ENCODE peak calls at places on chromosomes 12 and 14, in ten cellular contexts. M is activated T-helper 1 cell treated with Interleukin-2 at 50 U/mL for 16 hours; G is T-helper 1 cell; L is GM19239; R is ovary; P is activated naive CD4-positive, alpha-beta T cell; F is SJSA1; W is body of pancreas; V is GM20000; O is T-cell. B is an unnamed sample.

GRCh38 chr12:101876861-101877815 is at the start of gene DRAM1:
- DNase-seq in V (peak), P (peak), L (peak), W (peak), O (peak), R (peak), G (peak), F (peak), M (peak), B (peak)

GRCh38 chr14:77181603-77182437 is at the start of gene TMEM63C:
- DNase-seq in R (no peak), F (peak), V (peak), L (peak), P (peak), G (no peak), M (peak), O (peak), W (peak), B (no peak)

GRCh38 chr14:86357866-86358265 is 827.9 kb downstream of the FLRT2 start:
- DNase-seq in L (no peak), M (no peak), W (no peak), F (no peak), P (no peak), R (no peak), G (no peak), O (no peak), V (no peak), B (no peak)

GRCh38 chr14:72243894-72244293 is 311.7 kb downstream of the RGS6 start:
- DNase-seq in R (no peak), F (no peak), O (no peak), P (no peak), V (no peak), L (no peak), W (no peak), M (no peak), G (no peak), B (no peak)

GRCh38 chr14:36515105-36515593 is 4.9 kb downstream of the NKX2-1 start:
- DNase-seq in W (no peak), R (no peak), P (no peak), G (no peak), V (no peak), O (no peak), F (no peak), L (no peak), M (no peak), B (no peak)

GRCh38 chr14:55138091-55138490 is 9.0 kb downstream of the LGALS3 start:
- DNase-seq in G (no peak), M (no peak), W (no peak), P (no peak), O (no peak), L (no peak), R (no peak), F (no peak), V (no peak), B (no peak)

GRCh38 chr14:99318091-99318958 is 46.3 kb upstream of the BCL11B start:
- DNase-seq in W (no peak), G (no peak), O (no peak), L (no peak), F (no peak), P (no peak), V (no peak), R (no peak), M (no peak), B (no peak)

GRCh38 chr12:125081427-125081826 is 16.2 kb downstream of the AACS start:
- DNase-seq in W (no peak), O (no peak), V (no peak), P (no peak), F (no peak), L (no peak), G (no peak), R (no peak), M (no peak), B (no peak)

GRCh38 chr14:69010632-69011031 is 31.5 kb upstream of the ACTN1 start:
- DNase-seq in F (no peak), W (no peak), O (no peak), R (no peak), M (no peak), V (no peak), L (no peak), G (no peak), P (no peak), B (no peak)

GRCh38 chr14:104442611-104443390 is 136.8 kb upstream of the C14orf180 start:
- DNase-seq in F (no peak), P (no peak), M (no peak), W (no peak), O (no peak), G (no peak), V (no peak), L (no peak), R (peak), B (peak)

GRCh38 chr14:70685480-70686197 is 43.9 kb downstream of the TTC9 start:
- DNase-seq in P (no peak), R (no peak), G (no peak), M (no peak), F (no peak), W (no peak), L (no peak), O (no peak), V (no peak), B (no peak)

GRCh38 chr12:23049180-23049579 is 424.2 kb downstream of the ETNK1 start:
- DNase-seq in M (no peak), V (peak), R (no peak), P (no peak), W (no peak), O (no peak), L (no peak), F (peak), G (no peak), B (no peak)

GRCh38 chr12:59699408-59700144 is 103.7 kb downstream of the SLC16A7 start:
- DNase-seq in P (no peak), M (no peak), R (no peak), G (no peak), O (no peak), W (no peak), V (no peak), F (no peak), L (no peak), B (no peak)

GRCh38 chr14:60506462-60506984 is 2.4 kb upstream of the SIX6 start:
- DNase-seq in O (no peak), V (no peak), P (no peak), G (no peak), M (no peak), L (no peak), F (no peak), W (no peak), R (no peak), B (no peak)

GRCh38 chr12:47114481-47114892 is 34.7 kb upstream of the AMIGO2 start:
- DNase-seq in O (no peak), V (no peak), W (no peak), F (no peak), G (no peak), M (no peak), P (no peak), L (no peak), R (no peak), B (no peak)

GRCh38 chr14:90522585-90523191 is 125.9 kb downstream of the CALM1 start:
- DNase-seq in F (peak), W (no peak), V (no peak), P (no peak), G (no peak), O (no peak), L (no peak), R (peak), M (no peak), B (no peak)

GRCh38 chr12:115001538-115001937 is 317.6 kb upstream of the TBX3 start:
- DNase-seq in G (no peak), P (no peak), F (no peak), W (no peak), L (no peak), O (no peak), M (no peak), V (no peak), R (no peak), B (no peak)

GRCh38 chr12:67068204-67068731 is 200.9 kb upstream of the CAND1 start:
- DNase-seq in O (no peak), F (no peak), G (no peak), L (no peak), W (no peak), R (no peak), V (no peak), M (no peak), P (no peak), B (no peak)

GRCh38 chr12:111454716-111455447 is 49.2 kb downstream of the SH2B3 start:
- DNase-seq in G (no peak), P (no peak), R (no peak), L (no peak), W (no peak), O (no peak), F (no peak), M (no peak), V (no peak), B (peak)

GRCh38 chr12:125069616-125070015 is 4.4 kb downstream of the AACS start:
- DNase-seq in M (no peak), W (no peak), P (no peak), F (no peak), V (no peak), R (no peak), O (no peak), G (no peak), L (no peak), B (no peak)

GRCh38 chr12:52230364-52231281 is 2.4 kb upstream of the KRT7 start:
- DNase-seq in V (no peak), G (no peak), P (no peak), R (no peak), W (no peak), O (no peak), L (no peak), F (peak), M (no peak), B (peak)

GRCh38 chr12:60494249-60494648 is 898.4 kb downstream of the SLC16A7 start:
- DNase-seq in P (no peak), L (no peak), V (peak), W (no peak), R (no peak), F (peak), O (no peak), G (no peak), M (no peak), B (no peak)

GRCh38 chr14:78608998-78609787 is 439.0 kb downstream of the NRXN3 start:
- DNase-seq in F (no peak), O (no peak), V (no peak), G (no peak), P (no peak), L (no peak), M (no peak), W (no peak), R (no peak), B (no peak)

B was measured in suprapubic skin.